ENCODE peak calls at places on chromosome 5, in four cellular contexts. M is bronchial epithelial cell, L is foreskin fibroblast, U is KBM-7. Z is an unnamed sample.

GRCh38 chr5:113212244-113212920 is 222.4 kb downstream of the TSSK1B start:
- DNase-seq in L (peak; percentile 65), U (no peak), M (peak; percentile 27), Z (no peak)

GRCh38 chr5:133400831-133401351 is 211.4 kb downstream of the FSTL4 start:
- DNase-seq in U (no peak), M (no peak), L (no peak), Z (no peak)

GRCh38 chr5:33588654-33589372 is 148.0 kb downstream of the TARS1 start:
- DNase-seq in M (no peak), L (no peak), U (peak; percentile 43), Z (no peak)

GRCh38 chr5:66207800-66208561 is 63.9 kb downstream of the SREK1 start:
- DNase-seq in U (no peak), L (peak; percentile 47), M (peak; percentile 30), Z (no peak)

GRCh38 chr5:61333351-61334223 is 1.5 kb downstream of the ZSWIM6 start:
- DNase-seq in U (peak; percentile 70), M (no peak), L (peak; percentile 54), Z (peak; percentile 12)

GRCh38 chr5:969421-969839 is 39.2 kb upstream of the NKD2 start:
- DNase-seq in U (no peak), M (no peak), L (peak; percentile 79), Z (no peak)

GRCh38 chr5:6849569-6849968 is 136.3 kb downstream of the TENT4A start:
- DNase-seq in M (peak; percentile 5), U (no peak), L (no peak), Z (no peak)

GRCh38 chr5:119583684-119584083 is 45.7 kb upstream of the FAM170A start:
- DNase-seq in M (no peak), U (no peak), L (peak; percentile 12), Z (no peak)

GRCh38 chr5:165209101-165209727 is 1703.8 kb downstream of the MAT2B start:
- DNase-seq in M (peak; percentile 36), U (peak; percentile 77), L (peak; percentile 9), Z (peak; percentile 43)

GRCh38 chr5:37831821-37832524 is 7.9 kb downstream of the GDNF start:
- DNase-seq in U (no peak), M (peak; percentile 51), L (peak; percentile 45), Z (no peak)

GRCh38 chr5:67578011-67578410 is 381.4 kb upstream of the CD180 start:
- DNase-seq in L (peak; percentile 23), U (no peak), M (no peak), Z (no peak)

GRCh38 chr5:151570058-151570457 is 21.1 kb downstream of the FAT2 start:
- DNase-seq in U (no peak), M (peak; percentile 91), L (no peak), Z (no peak)